ENCODE peak calls at places on chromosomes 3 and 15, in seven cellular contexts. Q is transverse colon, S is A549, V is psoas muscle, X is endodermal cell, G is GM20000, D is Caco-2. N is an unnamed sample.

GRCh38 chr3:196995646-196996355 is 27.2 kb upstream of the PIGZ start:
- DNase-seq in D (peak), G (no peak), S (no peak), V (no peak), Q (no peak), X (peak), N (no peak)

GRCh38 chr3:8324727-8325126 is 176.9 kb upstream of the LMCD1 start:
- DNase-seq in Q (peak), V (peak), D (peak), S (peak), G (peak), X (peak), N (no peak)

GRCh38 chr15:71302861-71303410 is 187.7 kb downstream of the THSD4 start:
- DNase-seq in V (no peak), S (no peak), G (no peak), D (no peak), X (no peak), Q (no peak), N (no peak)

GRCh38 chr3:145022447-145022846 is 1050.8 kb downstream of the DIPK2A start:
- DNase-seq in G (no peak), V (no peak), D (no peak), X (no peak), Q (no peak), S (no peak), N (no peak)

GRCh38 chr3:18683900-18684299 is 258.8 kb upstream of the SATB1 start:
- DNase-seq in V (no peak), S (no peak), G (no peak), D (no peak), Q (no peak), X (no peak), N (no peak)

GRCh38 chr3:113495035-113495434 is 19.9 kb downstream of the SPICE1 start:
- DNase-seq in G (peak), S (peak), X (peak), V (no peak), D (peak), Q (peak), N (no peak)

GRCh38 chr15:33654859-33655258 is 313.4 kb upstream of the CHRM5 start:
- DNase-seq in D (no peak), V (peak), Q (no peak), G (no peak), S (no peak), X (peak), N (no peak)

GRCh38 chr15:73387507-73388255 is 18.9 kb upstream of the HCN4 start:
- DNase-seq in Q (no peak), S (no peak), D (no peak), V (no peak), X (no peak), G (no peak), N (no peak)

GRCh38 chr15:38861108-38861507 is 296.5 kb upstream of the RASGRP1 start:
- DNase-seq in Q (peak), X (no peak), S (no peak), G (no peak), D (no peak), V (no peak), N (no peak)

GRCh38 chr15:71153823-71154524 is 38.7 kb downstream of the THSD4 start:
- DNase-seq in V (no peak), Q (no peak), D (no peak), S (no peak), X (peak), G (no peak), N (no peak)

GRCh38 chr15:99097441-99098410 is 7.2 kb upstream of the SYNM start:
- DNase-seq in Q (no peak), X (no peak), V (no peak), G (no peak), D (no peak), S (no peak), N (no peak)

GRCh38 chr3:154242766-154243165 is 81.5 kb downstream of the DHX36 start:
- DNase-seq in G (no peak), Q (no peak), D (peak), V (no peak), S (peak), X (peak), N (no peak)

GRCh38 chr3:76131396-76132153 is 346.2 kb upstream of the ZNF717 start:
- DNase-seq in S (no peak), G (no peak), D (no peak), V (no peak), X (no peak), Q (no peak), N (no peak)

GRCh38 chr15:70513818-70514217 is 249.5 kb downstream of the UACA start:
- DNase-seq in X (no peak), G (no peak), S (no peak), D (no peak), V (no peak), Q (no peak), N (no peak)

GRCh38 chr3:49295489-49296058 is 18.5 kb upstream of the C3orf62 start:
- DNase-seq in V (no peak), D (no peak), S (peak), X (peak), G (no peak), Q (no peak), N (no peak)

GRCh38 chr3:195129644-195130492 is 141.1 kb downstream of the XXYLT1 start:
- DNase-seq in Q (no peak), V (no peak), X (no peak), D (no peak), S (no peak), G (peak), N (no peak)

GRCh38 chr3:16516695-16517481 is 3.4 kb upstream of the RFTN1 start:
- DNase-seq in X (peak), S (peak), Q (no peak), G (peak), D (no peak), V (no peak), N (no peak)

GRCh38 chr3:72683068-72683467 is 165.2 kb downstream of the SHQ1 start:
- DNase-seq in V (no peak), S (no peak), D (no peak), X (no peak), G (peak), Q (no peak), N (no peak)

GRCh38 chr15:45402955-45403892 is 24.9 kb upstream of the GATM start:
- DNase-seq in Q (peak), V (peak), G (peak), X (peak), D (peak), S (peak), N (no peak)

GRCh38 chr3:158167737-158168469 is 58.0 kb downstream of the RSRC1 start:
- DNase-seq in S (peak), X (no peak), G (no peak), Q (no peak), V (no peak), D (no peak), N (no peak)

GRCh38 chr15:57156210-57156887 is 220.0 kb upstream of the CGNL1 start:
- DNase-seq in X (no peak), V (no peak), D (no peak), Q (no peak), S (no peak), G (no peak), N (no peak)

GRCh38 chr15:38577405-38577987 is 12.9 kb upstream of the RASGRP1 start:
- DNase-seq in X (no peak), S (no peak), Q (no peak), V (no peak), D (no peak), G (no peak), N (no peak)

GRCh38 chr15:47517737-47518136 is 199.6 kb upstream of the SEMA6D start:
- DNase-seq in S (no peak), G (no peak), X (no peak), Q (no peak), D (no peak), V (no peak), N (no peak)

GRCh38 chr3:157542711-157543485 is 39.7 kb upstream of the VEPH1 start:
- DNase-seq in V (peak), G (no peak), D (peak), Q (peak), S (peak), X (peak), N (peak)

GRCh38 chr15:32676095-32676643 is 34.7 kb downstream of the SCG5 start:
- DNase-seq in D (no peak), V (no peak), Q (no peak), G (no peak), S (no peak), X (no peak), N (no peak)

GRCh38 chr3:8589880-8590556 is 54.6 kb downstream of the SSUH2 start:
- DNase-seq in S (no peak), G (no peak), V (no peak), D (no peak), X (no peak), Q (no peak), N (no peak)

GRCh38 chr3:197793246-197793645 is 2.2 kb downstream of the LRCH3 start:
- DNase-seq in S (no peak), D (no peak), G (peak), X (no peak), Q (no peak), V (no peak), N (no peak)

GRCh38 chr3:164451083-164451910 is 627.0 kb downstream of the SI start:
- DNase-seq in V (peak), X (peak), Q (no peak), S (no peak), G (no peak), D (no peak), N (no peak)

GRCh38 chr3:183081459-183082183 is 17.7 kb downstream of the MCCC1 start:
- DNase-seq in X (no peak), D (no peak), S (no peak), Q (no peak), V (no peak), G (no peak), N (no peak)

GRCh38 chr3:10683106-10683505 is 132.9 kb upstream of the SLC6A11 start:
- DNase-seq in D (no peak), Q (no peak), V (no peak), X (no peak), S (no peak), G (no peak), N (no peak)

GRCh38 chr15:51536965-51537574 is 85.5 kb downstream of the DMXL2 start:
- DNase-seq in X (no peak), G (peak), V (no peak), S (peak), Q (no peak), D (no peak), N (no peak)
- TF ChIP-seq CTCF in X (peak), G (peak), V (no peak), S (peak), Q (peak), D (peak), N (peak)

DNA sequence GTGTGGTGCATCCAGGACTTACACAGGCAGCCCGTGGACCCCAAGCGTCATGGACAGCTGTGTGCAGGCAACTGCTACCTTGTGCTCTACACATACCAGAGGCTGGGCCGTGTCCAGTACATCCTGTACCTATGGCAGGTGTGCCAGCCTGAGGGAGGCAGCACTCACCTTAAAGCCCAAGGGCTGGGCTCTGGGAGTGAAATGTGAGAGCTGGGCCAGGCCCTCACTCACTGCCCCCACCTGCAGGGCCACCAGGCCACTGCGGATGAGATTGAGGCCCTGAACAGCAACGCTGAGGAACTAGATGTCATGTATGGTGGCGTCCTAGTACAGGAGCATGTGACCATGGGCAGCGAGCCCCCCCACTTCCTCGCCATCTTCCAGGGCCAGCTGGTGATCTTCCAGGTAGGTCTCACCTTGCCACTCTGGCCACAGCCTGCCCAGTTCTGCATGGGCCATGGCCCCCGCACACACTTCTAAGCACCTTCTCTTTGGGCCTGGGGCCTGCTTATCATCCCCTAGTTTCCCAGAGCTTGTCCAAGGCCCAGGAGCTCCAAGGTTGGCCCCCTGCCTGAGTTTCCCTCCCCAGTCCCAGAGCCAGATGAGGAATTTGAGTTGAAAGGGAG is 11.0 kb downstream of the VILL start:
- DNase-seq in D (peak), X (peak), G (no peak), Q (peak), S (no peak), V (no peak), N (no peak)
- TF ChIP-seq CTCF in D (peak), X (peak), G (no peak), Q (peak), S (no peak), V (no peak), N (peak)

GRCh38 chr3:66416556-66417304 is 84.1 kb downstream of the LRIG1 start:
- DNase-seq in D (no peak), X (no peak), S (no peak), G (no peak), V (no peak), Q (no peak), N (no peak)

GRCh38 chr3:66415867-66416428 is 84.9 kb downstream of the LRIG1 start:
- DNase-seq in D (no peak), Q (no peak), X (no peak), G (no peak), S (no peak), V (no peak), N (no peak)

GRCh38 chr3:66413151-66413751 is 87.6 kb downstream of the LRIG1 start:
- DNase-seq in S (no peak), D (no peak), V (no peak), Q (no peak), G (no peak), X (peak), N (no peak)

GRCh38 chr3:66412176-66412887 is 88.5 kb downstream of the LRIG1 start:
- DNase-seq in V (no peak), X (peak), G (no peak), S (no peak), D (no peak), Q (no peak), N (no peak)

DNA sequence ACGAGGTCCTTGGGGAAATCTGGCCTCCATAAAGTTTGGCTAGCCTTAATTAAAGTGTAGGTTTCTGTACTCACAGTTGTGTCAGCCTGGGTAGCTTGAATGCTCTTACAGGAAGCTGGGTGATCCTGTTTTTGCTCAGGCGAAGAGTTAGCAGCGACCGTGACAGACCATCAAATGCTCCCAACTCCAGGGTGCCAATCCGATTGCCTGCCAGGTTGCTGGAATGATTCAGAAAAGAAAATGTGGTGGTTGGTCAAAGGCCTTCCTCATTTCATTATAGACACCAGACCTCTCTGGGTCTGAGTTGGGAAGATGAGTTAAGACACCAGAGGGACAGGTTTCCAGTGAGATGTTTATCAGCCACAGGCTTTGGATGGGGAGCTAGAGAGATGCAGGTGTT is 86.0 kb downstream of the LRIG1 start:
- DNase-seq in D (no peak), X (no peak), Q (no peak), S (no peak), V (no peak), G (no peak), N (no peak)
- TF ChIP-seq CTCF in D (no peak), X (no peak), Q (no peak), S (no peak), V (no peak), G (no peak), N (no peak)

GRCh38 chr3:24145981-24146822 is 201.1 kb downstream of the NR1D2 start:
- DNase-seq in Q (no peak), X (no peak), G (no peak), S (peak), D (peak), V (no peak), N (no peak)
- TF ChIP-seq CTCF in Q (no peak), X (no peak), G (no peak), S (no peak), D (no peak), V (no peak), N (no peak)

GRCh38 chr3:184716652-184717607 is 5.1 kb upstream of the MAGEF1 start:
- DNase-seq in D (no peak), G (no peak), Q (no peak), V (no peak), S (no peak), X (peak), N (peak)
- TF ChIP-seq CTCF in D (no peak), G (no peak), Q (no peak), V (no peak), S (no peak), X (peak), N (peak)

DNA sequence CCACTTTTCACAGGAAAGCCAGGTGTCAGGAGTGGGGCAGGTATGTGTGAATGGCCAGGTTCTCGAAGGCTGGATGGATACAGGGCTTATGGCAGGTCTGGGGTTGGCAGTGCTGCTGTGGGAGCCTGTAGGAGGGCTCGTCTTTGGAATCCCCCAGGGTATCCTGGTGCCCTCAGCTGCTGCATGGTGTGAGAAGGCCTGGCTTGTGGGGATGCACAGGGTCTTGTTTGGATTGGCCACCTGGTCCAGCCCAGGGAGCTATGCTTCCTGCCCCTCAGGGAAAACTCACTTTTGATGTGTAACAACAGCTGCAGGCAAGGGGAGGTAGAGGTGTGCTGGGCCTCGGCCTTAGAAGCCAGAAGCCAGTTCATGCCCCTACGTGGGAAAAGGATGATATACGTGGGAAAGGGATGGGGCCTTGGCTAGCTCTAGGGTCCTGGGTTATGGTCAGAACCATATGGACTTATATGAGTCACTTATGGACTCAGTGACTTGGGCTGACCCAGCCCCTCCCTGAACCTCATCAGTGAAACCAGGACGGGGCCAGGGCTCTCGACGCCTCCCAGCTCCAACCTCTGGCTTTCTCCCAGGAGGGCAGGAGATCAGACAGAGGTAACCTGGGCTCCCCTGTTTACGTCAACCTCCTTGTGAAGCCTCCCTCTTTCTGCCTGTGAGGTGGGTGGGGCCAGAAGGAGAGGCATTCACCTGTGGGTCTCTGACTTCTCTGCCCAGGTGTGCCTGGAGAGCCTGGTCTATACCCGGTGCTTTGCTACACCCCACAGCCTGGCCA is 37.8 kb upstream of the CSPG4 start:
- DNase-seq in V (no peak), G (no peak), D (peak), Q (peak), S (no peak), X (peak), N (no peak)
- TF ChIP-seq CTCF in V (no peak), G (no peak), D (no peak), Q (no peak), S (no peak), X (no peak), N (no peak)

GRCh38 chr15:49877871-49878511 is 241.0 kb downstream of the ATP8B4 start:
- DNase-seq in X (no peak), V (no peak), Q (no peak), G (no peak), D (no peak), S (no peak), N (no peak)

GRCh38 chr15:49877117-49877860 is 241.7 kb downstream of the ATP8B4 start:
- DNase-seq in Q (no peak), G (no peak), S (no peak), V (no peak), X (peak), D (no peak), N (no peak)

GRCh38 chr15:49876401-49877038 is 242.5 kb downstream of the ATP8B4 start:
- DNase-seq in Q (no peak), X (peak), V (no peak), S (peak), G (no peak), D (no peak), N (no peak)

GRCh38 chr15:49875392-49875791 is 243.6 kb downstream of the ATP8B4 start:
- DNase-seq in X (no peak), D (no peak), G (no peak), S (peak), V (no peak), Q (no peak), N (no peak)
- TF ChIP-seq CTCF in X (peak), D (peak), G (no peak), S (no peak), V (no peak), Q (no peak), N (no peak)

GRCh38 chr3:42516443-42516842 is 14.0 kb downstream of the VIPR1 start:
- DNase-seq in V (no peak), X (no peak), Q (peak), D (no peak), G (no peak), S (no peak), N (no peak)

GRCh38 chr3:42515391-42515916 is 13.0 kb downstream of the VIPR1 start:
- DNase-seq in D (no peak), V (no peak), S (no peak), G (no peak), X (no peak), Q (peak), N (no peak)

GRCh38 chr3:42517143-42517542 is 14.7 kb downstream of the VIPR1 start:
- DNase-seq in X (no peak), Q (peak), D (no peak), S (no peak), G (no peak), V (no peak), N (no peak)

GRCh38 chr3:42514876-42515275 is 12.4 kb downstream of the VIPR1 start:
- DNase-seq in V (no peak), D (no peak), S (no peak), G (no peak), X (no peak), Q (no peak), N (no peak)

GRCh38 chr3:42515976-42516375 is 13.5 kb downstream of the VIPR1 start:
- DNase-seq in X (no peak), D (no peak), G (no peak), V (no peak), Q (peak), S (no peak), N (no peak)
- TF ChIP-seq CTCF in X (no peak), D (no peak), G (no peak), V (no peak), Q (no peak), S (no peak), N (no peak)